ENCODE peak calls at places on chromosomes 7 and 10, in nine cellular contexts. One of them, this sample, is unnamed.

GRCh38 chr10:71232089-71232998 is 20.0 kb downstream of the UNC5B start:
- DNase-seq in colonic mucosa: no peak
- DNase-seq in PC-9: no peak
- DNase-seq in stomach: peak
- DNase-seq in RWPE1: no peak
- DNase-seq in WERI-Rb-1: no peak
- DNase-seq in heart left ventricle: peak
- DNase-seq in epithelial cell of prostate: no peak
- DNase-seq in A549: no peak
- DNase-seq in this sample: peak

GRCh38 chr7:74040101-74040790 is 12.3 kb downstream of the ELN start:
- DNase-seq in WERI-Rb-1: no peak
- DNase-seq in A549: no peak
- DNase-seq in colonic mucosa: no peak
- DNase-seq in PC-9: no peak
- DNase-seq in epithelial cell of prostate: no peak
- DNase-seq in heart left ventricle: no peak
- DNase-seq in stomach: no peak
- DNase-seq in RWPE1: no peak
- DNase-seq in this sample: no peak

GRCh38 chr10:35874326-35875070 is 232.4 kb upstream of the FZD8 start:
- DNase-seq in PC-9: no peak
- DNase-seq in WERI-Rb-1: no peak
- DNase-seq in stomach: no peak
- DNase-seq in RWPE1: no peak
- DNase-seq in A549: no peak
- DNase-seq in heart left ventricle: no peak
- DNase-seq in colonic mucosa: no peak
- DNase-seq in epithelial cell of prostate: no peak
- DNase-seq in this sample: no peak

GRCh38 chr7:45119550-45119949 is 8.1 kb upstream of the TBRG4 start:
- DNase-seq in epithelial cell of prostate: no peak
- DNase-seq in heart left ventricle: no peak
- DNase-seq in PC-9: no peak
- DNase-seq in WERI-Rb-1: no peak
- DNase-seq in A549: no peak
- DNase-seq in stomach: no peak
- DNase-seq in colonic mucosa: no peak
- DNase-seq in RWPE1: no peak
- DNase-seq in this sample: no peak

GRCh38 chr10:79378647-79379511 is 31.6 kb downstream of the PPIF start:
- DNase-seq in colonic mucosa: peak
- DNase-seq in PC-9: no peak
- DNase-seq in stomach: peak
- DNase-seq in RWPE1: no peak
- DNase-seq in epithelial cell of prostate: no peak
- DNase-seq in WERI-Rb-1: peak
- DNase-seq in A549: no peak
- DNase-seq in heart left ventricle: peak
- DNase-seq in this sample: peak

GRCh38 chr7:107982463-107982862 is 20.5 kb downstream of the LAMB1 start:
- DNase-seq in heart left ventricle: no peak
- DNase-seq in colonic mucosa: no peak
- DNase-seq in RWPE1: no peak
- DNase-seq in A549: no peak
- DNase-seq in WERI-Rb-1: no peak
- DNase-seq in epithelial cell of prostate: no peak
- DNase-seq in stomach: no peak
- DNase-seq in PC-9: no peak
- DNase-seq in this sample: no peak

GRCh38 chr7:127359011-127359410 is 33.5 kb downstream of the ZNF800 start:
- DNase-seq in epithelial cell of prostate: no peak
- DNase-seq in RWPE1: no peak
- DNase-seq in stomach: no peak
- DNase-seq in heart left ventricle: no peak
- DNase-seq in A549: no peak
- DNase-seq in colonic mucosa: no peak
- DNase-seq in WERI-Rb-1: no peak
- DNase-seq in PC-9: no peak
- DNase-seq in this sample: no peak

GRCh38 chr7:142481548-142481947 is 223.7 kb upstream of the PRSS58 start:
- DNase-seq in A549: no peak
- DNase-seq in epithelial cell of prostate: no peak
- DNase-seq in colonic mucosa: no peak
- DNase-seq in RWPE1: no peak
- DNase-seq in stomach: no peak
- DNase-seq in heart left ventricle: no peak
- DNase-seq in WERI-Rb-1: peak
- DNase-seq in PC-9: no peak
- DNase-seq in this sample: no peak

GRCh38 chr7:15906436-15906835 is 220.0 kb upstream of the MEOX2 start:
- DNase-seq in A549: no peak
- DNase-seq in PC-9: no peak
- DNase-seq in epithelial cell of prostate: no peak
- DNase-seq in stomach: no peak
- DNase-seq in WERI-Rb-1: no peak
- DNase-seq in RWPE1: no peak
- DNase-seq in heart left ventricle: peak
- DNase-seq in colonic mucosa: no peak
- DNase-seq in this sample: peak

GRCh38 chr10:71638577-71639411 is 80.8 kb downstream of the C10orf105 start:
- DNase-seq in A549: no peak
- DNase-seq in colonic mucosa: peak
- DNase-seq in WERI-Rb-1: peak
- DNase-seq in heart left ventricle: no peak
- DNase-seq in RWPE1: no peak
- DNase-seq in stomach: peak
- DNase-seq in epithelial cell of prostate: no peak
- DNase-seq in PC-9: no peak
- DNase-seq in this sample: peak

GRCh38 chr10:99329238-99329890 is at the start of gene CNNM1:
- DNase-seq in RWPE1: peak
- DNase-seq in WERI-Rb-1: peak
- DNase-seq in A549: peak
- DNase-seq in epithelial cell of prostate: no peak
- DNase-seq in heart left ventricle: peak
- DNase-seq in colonic mucosa: peak
- DNase-seq in stomach: no peak
- DNase-seq in PC-9: no peak
- DNase-seq in this sample: peak

GRCh38 chr7:47580811-47581331 is 1.0 kb downstream of the TNS3 start:
- DNase-seq in heart left ventricle: no peak
- DNase-seq in colonic mucosa: no peak
- DNase-seq in RWPE1: peak
- DNase-seq in epithelial cell of prostate: no peak
- DNase-seq in WERI-Rb-1: peak
- DNase-seq in A549: no peak
- DNase-seq in PC-9: no peak
- DNase-seq in stomach: no peak
- DNase-seq in this sample: no peak

GRCh38 chr10:98676895-98677294 is 230.2 kb upstream of the HPS1 start:
- DNase-seq in epithelial cell of prostate: no peak
- DNase-seq in A549: no peak
- DNase-seq in WERI-Rb-1: no peak
- DNase-seq in colonic mucosa: no peak
- DNase-seq in stomach: no peak
- DNase-seq in PC-9: no peak
- DNase-seq in RWPE1: no peak
- DNase-seq in heart left ventricle: no peak
- DNase-seq in this sample: no peak

GRCh38 chr7:54796150-54796549 is 37.1 kb upstream of the SEC61G start:
- DNase-seq in WERI-Rb-1: no peak
- DNase-seq in colonic mucosa: no peak
- DNase-seq in RWPE1: no peak
- DNase-seq in A549: no peak
- DNase-seq in heart left ventricle: no peak
- DNase-seq in PC-9: no peak
- DNase-seq in epithelial cell of prostate: no peak
- DNase-seq in stomach: no peak
- DNase-seq in this sample: no peak

DNA sequence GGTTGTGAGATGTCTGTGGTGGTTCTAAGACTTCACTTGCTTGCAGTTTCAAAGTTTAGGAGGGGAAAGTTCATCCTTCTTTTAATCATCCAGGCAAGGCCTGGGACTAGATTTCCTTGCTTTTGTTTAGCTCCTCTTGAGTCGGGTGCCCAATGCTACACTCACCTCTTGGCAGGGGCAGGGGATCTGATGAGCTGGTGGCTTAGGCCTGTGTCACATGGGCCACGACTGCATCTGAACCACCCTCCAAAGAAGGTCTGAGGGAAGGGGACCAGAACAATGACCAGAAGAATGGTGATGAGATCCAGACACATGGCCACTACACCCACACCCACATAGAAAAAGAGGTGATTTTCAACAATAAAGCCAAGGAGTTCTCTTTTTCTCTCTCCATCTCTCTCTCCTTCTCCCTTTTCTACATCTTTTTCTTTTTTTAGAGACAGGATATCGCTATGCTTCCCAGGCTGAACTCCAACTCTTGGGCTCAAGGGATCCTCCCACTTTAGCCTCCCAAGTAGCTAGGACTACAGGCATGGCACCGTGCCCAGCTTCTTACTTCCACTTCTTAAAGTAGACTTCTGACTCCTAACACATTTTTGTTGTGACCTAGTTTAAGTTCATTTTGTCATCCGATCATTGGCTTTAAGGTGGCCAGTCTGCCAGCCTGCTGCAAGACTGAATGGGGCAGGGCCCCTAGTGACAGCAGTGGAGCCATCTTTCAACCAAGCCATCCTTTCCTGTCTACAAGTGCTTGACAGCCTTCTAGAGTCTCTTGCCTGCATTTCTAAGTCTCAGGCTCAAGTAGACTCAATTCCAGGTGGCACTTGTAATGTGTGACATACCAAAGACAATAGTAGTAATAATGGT is 350.9 kb downstream of the RNLS start:
- DNase-seq in colonic mucosa: peak
- DNase-seq in A549: no peak
- DNase-seq in WERI-Rb-1: no peak
- DNase-seq in PC-9: no peak
- DNase-seq in stomach: peak
- DNase-seq in RWPE1: no peak
- DNase-seq in epithelial cell of prostate: no peak
- DNase-seq in heart left ventricle: peak
- DNase-seq in this sample: peak
- H3K27ac ChIP-seq in colonic mucosa: no peak
- H3K27ac ChIP-seq in A549: no peak
- H3K27ac ChIP-seq in WERI-Rb-1: no peak
- H3K27ac ChIP-seq in PC-9: no peak
- H3K27ac ChIP-seq in stomach: no peak
- H3K27ac ChIP-seq in RWPE1: no peak
- H3K27ac ChIP-seq in epithelial cell of prostate: no peak
- H3K27ac ChIP-seq in heart left ventricle: peak
- H3K27ac ChIP-seq in this sample: no peak

GRCh38 chr7:37349979-37350590 is 98.6 kb downstream of the ELMO1 start:
- DNase-seq in stomach: no peak
- DNase-seq in A549: no peak
- DNase-seq in colonic mucosa: no peak
- DNase-seq in epithelial cell of prostate: no peak
- DNase-seq in heart left ventricle: no peak
- DNase-seq in RWPE1: no peak
- DNase-seq in PC-9: no peak
- DNase-seq in WERI-Rb-1: no peak
- DNase-seq in this sample: no peak
- H3K27ac ChIP-seq in stomach: no peak
- H3K27ac ChIP-seq in A549: no peak
- H3K27ac ChIP-seq in colonic mucosa: no peak
- H3K27ac ChIP-seq in epithelial cell of prostate: no peak
- H3K27ac ChIP-seq in heart left ventricle: no peak
- H3K27ac ChIP-seq in RWPE1: no peak
- H3K27ac ChIP-seq in PC-9: no peak
- H3K27ac ChIP-seq in WERI-Rb-1: no peak
- H3K27ac ChIP-seq in this sample: peak

DNA sequence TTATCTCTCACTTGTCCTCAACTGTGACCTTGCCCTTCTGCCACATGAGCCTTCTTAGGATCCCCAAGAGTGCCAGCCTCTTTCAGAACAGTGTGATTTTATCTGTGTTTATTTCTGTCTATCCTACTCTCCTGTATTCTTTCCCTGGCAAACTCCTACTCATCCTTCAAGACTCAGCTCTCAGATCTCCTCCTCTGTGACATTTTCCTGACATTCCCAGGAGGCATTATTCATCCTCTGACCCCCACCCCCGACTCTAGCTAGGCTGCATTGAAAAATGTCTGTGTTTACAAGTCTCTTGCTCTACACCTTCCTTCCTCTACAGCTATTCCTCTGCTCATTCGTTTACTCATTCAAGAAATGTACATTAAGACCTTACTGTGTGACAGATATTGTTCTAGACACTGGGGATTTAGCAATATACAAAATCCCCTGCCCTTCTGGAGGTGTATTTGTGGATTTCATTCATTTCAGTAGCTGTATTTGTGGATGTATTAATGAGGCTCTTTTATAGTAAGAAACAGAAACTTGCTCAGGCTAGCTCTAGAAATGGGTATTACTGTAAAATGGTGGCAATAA is 61.4 kb upstream of the COMTD1 start:
- DNase-seq in stomach: no peak
- DNase-seq in colonic mucosa: no peak
- DNase-seq in A549: no peak
- DNase-seq in RWPE1: no peak
- DNase-seq in PC-9: no peak
- DNase-seq in WERI-Rb-1: no peak
- DNase-seq in epithelial cell of prostate: no peak
- DNase-seq in heart left ventricle: no peak
- DNase-seq in this sample: no peak
- H3K27ac ChIP-seq in stomach: no peak
- H3K27ac ChIP-seq in colonic mucosa: no peak
- H3K27ac ChIP-seq in A549: peak
- H3K27ac ChIP-seq in RWPE1: no peak
- H3K27ac ChIP-seq in PC-9: peak
- H3K27ac ChIP-seq in WERI-Rb-1: peak
- H3K27ac ChIP-seq in epithelial cell of prostate: no peak
- H3K27ac ChIP-seq in heart left ventricle: no peak
- H3K27ac ChIP-seq in this sample: peak

GRCh38 chr10:60414111-60414510 is 24.4 kb upstream of the ANK3 start:
- DNase-seq in WERI-Rb-1: no peak
- DNase-seq in colonic mucosa: no peak
- DNase-seq in heart left ventricle: no peak
- DNase-seq in epithelial cell of prostate: no peak
- DNase-seq in A549: no peak
- DNase-seq in RWPE1: no peak
- DNase-seq in PC-9: no peak
- DNase-seq in stomach: no peak
- DNase-seq in this sample: no peak

GRCh38 chr10:60417024-60417423 is 27.3 kb upstream of the ANK3 start:
- DNase-seq in PC-9: no peak
- DNase-seq in stomach: no peak
- DNase-seq in heart left ventricle: no peak
- DNase-seq in WERI-Rb-1: no peak
- DNase-seq in epithelial cell of prostate: no peak
- DNase-seq in RWPE1: no peak
- DNase-seq in A549: no peak
- DNase-seq in colonic mucosa: no peak
- DNase-seq in this sample: no peak

GRCh38 chr10:60417898-60418297 is 28.2 kb upstream of the ANK3 start:
- DNase-seq in epithelial cell of prostate: no peak
- DNase-seq in heart left ventricle: no peak
- DNase-seq in WERI-Rb-1: no peak
- DNase-seq in colonic mucosa: no peak
- DNase-seq in stomach: no peak
- DNase-seq in A549: no peak
- DNase-seq in PC-9: peak
- DNase-seq in RWPE1: peak
- DNase-seq in this sample: no peak

GRCh38 chr10:60413306-60414012 is 23.8 kb upstream of the ANK3 start:
- DNase-seq in A549: no peak
- DNase-seq in PC-9: peak
- DNase-seq in colonic mucosa: no peak
- DNase-seq in epithelial cell of prostate: no peak
- DNase-seq in RWPE1: no peak
- DNase-seq in stomach: no peak
- DNase-seq in heart left ventricle: no peak
- DNase-seq in WERI-Rb-1: no peak
- DNase-seq in this sample: no peak

GRCh38 chr10:60414877-60415585 is 25.4 kb upstream of the ANK3 start:
- DNase-seq in A549: peak
- DNase-seq in WERI-Rb-1: no peak
- DNase-seq in colonic mucosa: no peak
- DNase-seq in RWPE1: peak
- DNase-seq in stomach: no peak
- DNase-seq in heart left ventricle: no peak
- DNase-seq in PC-9: peak
- DNase-seq in epithelial cell of prostate: peak
- DNase-seq in this sample: no peak
- H3K27ac ChIP-seq in A549: peak
- H3K27ac ChIP-seq in WERI-Rb-1: no peak
- H3K27ac ChIP-seq in colonic mucosa: no peak
- H3K27ac ChIP-seq in RWPE1: peak
- H3K27ac ChIP-seq in stomach: no peak
- H3K27ac ChIP-seq in heart left ventricle: no peak
- H3K27ac ChIP-seq in PC-9: peak
- H3K27ac ChIP-seq in epithelial cell of prostate: no peak
- H3K27ac ChIP-seq in this sample: no peak